ENCODE peak calls at places on chromosomes 13 and 19, in eight cellular contexts. Z, U, V, D, H, R, B and Q are unnamed samples.

GRCh38 chr13:40127476-40127875 is 472.0 kb downstream of the COG6 start:
- DNase-seq in D (no peak), U (no peak), Z (no peak), H (no peak), V (no peak), B (no peak), R (no peak), Q (no peak)

GRCh38 chr19:57465680-57466381 is 8.9 kb upstream of the VN1R1 start:
- DNase-seq in B (no peak), U (no peak), Z (no peak), D (no peak), R (peak), H (peak), V (no peak), Q (no peak)

GRCh38 chr13:26508885-26509284 is 48.6 kb upstream of the WASF3 start:
- DNase-seq in R (peak), B (peak), U (no peak), Z (peak), V (no peak), D (peak), H (peak), Q (no peak)

GRCh38 chr13:52195052-52195837 is 35.8 kb upstream of the NEK3 start:
- DNase-seq in B (peak), V (peak), H (peak), U (no peak), Z (peak), D (peak), R (peak), Q (no peak)

GRCh38 chr13:66407159-66407558 is 823.0 kb downstream of the PCDH9 start:
- DNase-seq in V (no peak), R (no peak), Z (no peak), B (no peak), D (no peak), U (no peak), H (no peak), Q (no peak)

GRCh38 chr19:7492142-7493055 is 3.6 kb upstream of the PEX11G start:
- DNase-seq in R (no peak), H (no peak), V (no peak), D (no peak), Z (no peak), U (no peak), B (no peak), Q (no peak)

GRCh38 chr13:71290963-71291937 is 575.8 kb downstream of the DACH1 start:
- DNase-seq in H (peak), R (peak), U (no peak), Z (no peak), V (no peak), B (peak), D (peak), Q (no peak)

GRCh38 chr13:86554066-86554465 is 754.8 kb upstream of the SLITRK6 start:
- DNase-seq in U (no peak), V (no peak), Z (no peak), B (no peak), R (no peak), H (no peak), D (no peak), Q (no peak)

GRCh38 chr13:99087130-99087953 is 109.5 kb upstream of the DOCK9 start:
- DNase-seq in R (peak), U (peak), B (peak), Z (peak), V (peak), D (peak), H (peak), Q (peak)

GRCh38 chr19:18685597-18686164 is 2.2 kb downstream of the CRTC1 start:
- DNase-seq in B (no peak), H (peak), R (peak), V (no peak), U (no peak), D (no peak), Z (no peak), Q (no peak)
- TF ChIP-seq CTCF in B (no peak), H (no peak), R (no peak), V (no peak), U (no peak), D (no peak), Z (no peak), Q (no peak)

GRCh38 chr19:23310729-23311211 is 60.6 kb upstream of the ZNF724 start:
- DNase-seq in D (no peak), V (no peak), R (no peak), Z (no peak), U (no peak), B (no peak), H (no peak), Q (no peak)
- TF ChIP-seq CTCF in D (no peak), V (no peak), R (no peak), Z (no peak), U (no peak), B (no peak), H (no peak), Q (no peak)

DNA sequence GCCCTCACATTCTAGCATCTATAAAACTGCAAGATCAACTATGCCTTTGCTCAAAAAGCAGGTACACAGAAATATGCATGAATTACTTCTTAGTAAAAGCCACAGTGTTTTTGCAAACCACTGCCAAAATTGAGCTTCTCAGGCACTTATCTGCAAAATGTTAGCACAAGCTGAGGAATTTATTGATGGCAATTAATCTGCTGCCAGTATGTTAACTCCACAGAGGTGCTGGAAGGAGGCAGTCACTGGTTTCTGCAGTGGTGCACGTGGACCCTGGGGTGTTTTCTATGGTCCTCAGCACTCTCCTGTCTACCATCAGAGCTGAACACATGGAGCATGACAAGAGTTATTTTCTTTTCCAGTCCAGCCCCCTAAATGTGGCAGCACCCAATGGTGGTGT is 44.2 kb downstream of the CLDN10 start:
- DNase-seq in D (no peak), V (no peak), U (no peak), B (no peak), Z (no peak), H (no peak), R (no peak), Q (no peak)
- TF ChIP-seq CTCF in D (no peak), V (no peak), U (no peak), B (no peak), Z (no peak), H (no peak), R (no peak), Q (no peak)

GRCh38 chr19:6354098-6354674 is 7.1 kb upstream of the CLPP start:
- DNase-seq in D (no peak), U (no peak), R (peak), H (no peak), B (no peak), V (no peak), Z (no peak), Q (no peak)
- TF ChIP-seq CTCF in D (peak), U (peak), R (peak), H (peak), B (no peak), V (peak), Z (peak), Q (peak)